ENCODE peak calls at places on chromosomes 4 and X, in ten cellular contexts. O is DMS 273 treated with DMSO at 0.1 percent for 48 hours; W is effector memory CD4-positive, alpha-beta T cell; C is EL; J is bronchial epithelial cell; Y is H54; R is T47D; F is uterus; S is HS-5; T is activated T-cell treated with anti-CD3 and anti-CD28 coated beads for 4 hours. X is an unnamed sample.

GRCh38 chrX:67725471-67725870 is 181.7 kb downstream of the AR start:
- DNase-seq in O (no peak), W (no peak), C (no peak), J (no peak), Y (no peak), R (no peak), F (no peak), S (no peak), T (no peak), X (no peak)

GRCh38 chr4:54255881-54256280 is 26.8 kb downstream of the PDGFRA start:
- DNase-seq in O (no peak), W (no peak), C (no peak), J (peak), Y (no peak), R (no peak), F (no peak), S (no peak), T (no peak), X (no peak)

GRCh38 chr4:165838575-165838974 is 34.5 kb upstream of the TLL1 start:
- DNase-seq in O (no peak), W (no peak), C (no peak), J (no peak), Y (no peak), R (no peak), F (no peak), S (no peak), T (no peak), X (no peak)

GRCh38 chr4:168978001-168978700 is 31.9 kb downstream of the CBR4 start:
- DNase-seq in O (no peak), W (no peak), C (peak), J (peak), Y (peak), R (no peak), F (no peak), S (peak), T (no peak), X (no peak)

GRCh38 chr4:79237836-79238235 is 88.0 kb downstream of the NAA11 start:
- DNase-seq in O (no peak), W (no peak), C (no peak), J (no peak), Y (no peak), R (no peak), F (no peak), S (no peak), T (no peak), X (no peak)

GRCh38 chr4:2931765-2932560 is 31.2 kb downstream of the NOP14 start:
- DNase-seq in O (no peak), W (peak), C (no peak), J (no peak), Y (no peak), R (no peak), F (peak), S (no peak), T (no peak), X (peak)

GRCh38 chr4:7938513-7939376 is 916 bp downstream of the AFAP1 start:
- DNase-seq in O (no peak), W (no peak), C (peak), J (peak), Y (no peak), R (no peak), F (no peak), S (no peak), T (no peak), X (peak)

GRCh38 chr4:48139688-48140087 is 5.6 kb upstream of the TXK start:
- DNase-seq in O (no peak), W (no peak), C (peak), J (no peak), Y (no peak), R (no peak), F (no peak), S (no peak), T (no peak), X (no peak)

GRCh38 chr4:24582235-24582863 is 2.0 kb downstream of the DHX15 start:
- DNase-seq in O (no peak), W (no peak), C (no peak), J (peak), Y (no peak), R (no peak), F (no peak), S (no peak), T (no peak), X (no peak)

GRCh38 chrX:16368696-16369095 is 201.4 kb downstream of the MAGEB17 start:
- DNase-seq in O (no peak), W (no peak), C (peak), J (no peak), Y (no peak), R (no peak), F (no peak), S (no peak), T (no peak), X (no peak)

GRCh38 chr4:177356191-177356590 is 46.5 kb downstream of the NEIL3 start:
- DNase-seq in O (no peak), W (no peak), C (no peak), J (peak), Y (no peak), R (no peak), F (no peak), S (no peak), T (no peak), X (no peak)

GRCh38 chr4:54539500-54540029 is 118.2 kb upstream of the KIT start:
- DNase-seq in O (no peak), W (no peak), C (peak), J (no peak), Y (peak), R (peak), F (no peak), S (no peak), T (no peak), X (peak)

GRCh38 chr4:71732706-71733105 is 51.2 kb downstream of the GC start:
- DNase-seq in O (no peak), W (no peak), C (peak), J (peak), Y (no peak), R (no peak), F (no peak), S (peak), T (no peak), X (no peak)

GRCh38 chr4:16026155-16026761 is 57.6 kb downstream of the PROM1 start:
- DNase-seq in O (no peak), W (peak), C (peak), J (peak), Y (no peak), R (no peak), F (peak), S (no peak), T (peak), X (no peak)

GRCh38 chr4:126372634-126373033 is 1057.9 kb downstream of the FAT4 start:
- DNase-seq in O (no peak), W (no peak), C (no peak), J (no peak), Y (no peak), R (no peak), F (no peak), S (no peak), T (no peak), X (no peak)

GRCh38 chr4:15681372-15682339 is at the start of gene FAM200B:
- DNase-seq in O (peak), W (peak), C (peak), J (peak), Y (peak), R (peak), F (peak), S (peak), T (peak), X (peak)

GRCh38 chr4:1488357-1488756 is 82.1 kb upstream of the NKX1-1 start:
- DNase-seq in O (no peak), W (no peak), C (no peak), J (no peak), Y (no peak), R (no peak), F (no peak), S (no peak), T (no peak), X (no peak)

GRCh38 chr4:149896428-149896827 is 80.8 kb upstream of the IQCM start:
- DNase-seq in O (no peak), W (no peak), C (peak), J (peak), Y (no peak), R (no peak), F (no peak), S (no peak), T (no peak), X (peak)

GRCh38 chrX:40392599-40392998 is 188.2 kb upstream of the ATP6AP2 start:
- DNase-seq in O (no peak), W (no peak), C (no peak), J (no peak), Y (no peak), R (no peak), F (no peak), S (no peak), T (no peak), X (no peak)

GRCh38 chr4:148207074-148207473 is 235.1 kb downstream of the NR3C2 start:
- DNase-seq in O (no peak), W (no peak), C (no peak), J (peak), Y (no peak), R (no peak), F (no peak), S (no peak), T (no peak), X (no peak)

GRCh38 chrX:42680651-42681050 is 97.3 kb downstream of the PPP1R2C start:
- DNase-seq in O (no peak), W (no peak), C (no peak), J (no peak), Y (no peak), R (no peak), F (no peak), S (no peak), T (no peak), X (peak)

GRCh38 chr4:824461-825062 is 1.4 kb downstream of the CPLX1 start:
- DNase-seq in O (no peak), W (no peak), C (no peak), J (no peak), Y (no peak), R (no peak), F (no peak), S (no peak), T (no peak), X (no peak)

GRCh38 chrX:100994352-100995281 is 25.1 kb downstream of the ARL13A start:
- DNase-seq in O (no peak), W (no peak), C (peak), J (peak), Y (peak), R (no peak), F (no peak), S (peak), T (no peak), X (no peak)

GRCh38 chrX:117538441-117539418 is 577.9 kb downstream of the KLHL13 start:
- DNase-seq in O (no peak), W (no peak), C (no peak), J (no peak), Y (no peak), R (no peak), F (no peak), S (no peak), T (no peak), X (no peak)

GRCh38 chr4:152613841-152614240 is 66.0 kb downstream of the TMEM154 start:
- DNase-seq in O (no peak), W (no peak), C (no peak), J (no peak), Y (no peak), R (no peak), F (no peak), S (no peak), T (no peak), X (no peak)

X was measured in heart left ventricle.